ENCODE peak calls at places on chromosomes 1 and 21, in six cellular contexts. P, H, X, T, W and Y are unnamed samples.

GRCh38 chr1:190328361-190328760 is 149.3 kb downstream of the BRINP3 start:
- DNase-seq in P (no peak), H (no peak), X (no peak), T (no peak), W (no peak), Y (no peak)

GRCh38 chr1:59532102-59532501 is 235.2 kb downstream of the FGGY start:
- DNase-seq in P (no peak), H (no peak), X (no peak), T (no peak), W (no peak), Y (no peak)

GRCh38 chr1:48216276-48216675 is 6.2 kb upstream of the SLC5A9 start:
- DNase-seq in P (no peak), H (no peak), X (no peak), T (no peak), W (no peak), Y (no peak)

GRCh38 chr21:42500736-42501135 is 4.7 kb upstream of the RSPH1 start:
- DNase-seq in P (no peak), H (no peak), X (no peak), T (no peak), W (no peak), Y (no peak)

GRCh38 chr1:7705048-7705907 is 65.8 kb upstream of the VAMP3 start:
- DNase-seq in P (no peak), H (no peak), X (no peak), T (no peak), W (no peak), Y (no peak)

GRCh38 chr21:43662286-43662685 is 2.9 kb downstream of the RRP1B start:
- DNase-seq in P (no peak), H (no peak), X (no peak), T (no peak), W (no peak), Y (no peak)

GRCh38 chr1:177858222-177858894 is 111.5 kb downstream of the SEC16B start:
- DNase-seq in P (no peak), H (no peak), X (no peak), T (no peak), W (peak), Y (no peak)

GRCh38 chr1:86648255-86648654 is 56.1 kb upstream of the SH3GLB1 start:
- DNase-seq in P (no peak), H (no peak), X (no peak), T (no peak), W (peak), Y (peak)

GRCh38 chr1:235054466-235054865 is 74.2 kb downstream of the TOMM20 start:
- DNase-seq in P (no peak), H (no peak), X (no peak), T (no peak), W (no peak), Y (no peak)

GRCh38 chr1:232528472-232529089 is 101.4 kb downstream of the SIPA1L2 start:
- DNase-seq in P (no peak), H (no peak), X (no peak), T (no peak), W (no peak), Y (no peak)

GRCh38 chr21:41280115-41280919 is 36.3 kb upstream of the FAM3B start:
- DNase-seq in P (no peak), H (no peak), X (no peak), T (no peak), W (no peak), Y (no peak)

GRCh38 chr1:204264805-204265204 is 51.0 kb upstream of the GOLT1A start:
- DNase-seq in P (no peak), H (no peak), X (no peak), T (no peak), W (no peak), Y (no peak)

GRCh38 chr1:114262314-114262960 is 108.8 kb upstream of the SYT6 start:
- DNase-seq in P (no peak), H (no peak), X (no peak), T (no peak), W (no peak), Y (no peak)

GRCh38 chr1:183444243-183444642 is 26.1 kb upstream of the NMNAT2 start:
- DNase-seq in P (no peak), H (no peak), X (no peak), T (no peak), W (peak), Y (no peak)

GRCh38 chr1:63790989-63791388 is 17.2 kb downstream of the ROR1 start:
- DNase-seq in P (no peak), H (no peak), X (no peak), T (no peak), W (no peak), Y (no peak)

GRCh38 chr1:245298781-245299180 is 144.0 kb downstream of the KIF26B start:
- DNase-seq in P (no peak), H (no peak), X (no peak), T (no peak), W (no peak), Y (no peak)

GRCh38 chr1:237043846-237044636 is 2.1 kb downstream of the RYR2 start:
- DNase-seq in P (no peak), H (no peak), X (no peak), T (no peak), W (no peak), Y (no peak)

GRCh38 chr1:92709738-92710137 is 75.2 kb downstream of the EVI5 start:
- DNase-seq in P (no peak), H (peak), X (peak), T (peak), W (peak), Y (no peak)

GRCh38 chr21:34526618-34527290 is 14.7 kb upstream of the KCNE1 start:
- DNase-seq in P (no peak), H (peak), X (peak), T (no peak), W (peak), Y (no peak)

GRCh38 chr1:112402682-112403643 is 6.9 kb downstream of the CTTNBP2NL start:
- DNase-seq in P (no peak), H (no peak), X (no peak), T (no peak), W (no peak), Y (no peak)

GRCh38 chr1:162142968-162143367 is 73.5 kb downstream of the NOS1AP start:
- DNase-seq in P (no peak), H (no peak), X (no peak), T (no peak), W (no peak), Y (no peak)

GRCh38 chr1:201475915-201476669 is 7.1 kb upstream of the PHLDA3 start:
- DNase-seq in P (no peak), H (no peak), X (no peak), T (no peak), W (no peak), Y (no peak)

GRCh38 chr1:54488065-54488750 is 59.8 kb upstream of the ACOT11 start:
- DNase-seq in P (no peak), H (peak), X (peak), T (peak), W (peak), Y (peak)

GRCh38 chr1:14880456-14881316 is 272.9 kb upstream of the TMEM51 start:
- DNase-seq in P (no peak), H (no peak), X (no peak), T (no peak), W (no peak), Y (no peak)

GRCh38 chr1:91784616-91785015 is 101.3 kb downstream of the TGFBR3 start:
- DNase-seq in P (no peak), H (no peak), X (no peak), T (no peak), W (no peak), Y (no peak)

GRCh38 chr1:68221971-68222355 is 10.4 kb downstream of the WLS start:
- DNase-seq in P (no peak), H (no peak), X (no peak), T (no peak), W (peak), Y (no peak)

GRCh38 chr1:11960710-11961109 is 19.5 kb upstream of the MFN2 start:
- DNase-seq in P (no peak), H (no peak), X (no peak), T (no peak), W (peak), Y (peak)

GRCh38 chr1:53321776-53322602 is 5.9 kb downstream of the LRP8 start:
- DNase-seq in P (no peak), H (no peak), X (no peak), T (no peak), W (no peak), Y (no peak)

GRCh38 chr1:165060285-165060793 is 296.2 kb downstream of the LMX1A start:
- DNase-seq in P (no peak), H (peak), X (no peak), T (no peak), W (no peak), Y (no peak)

GRCh38 chr1:17633654-17634053 is 94.2 kb downstream of the ARHGEF10L start:
- DNase-seq in P (no peak), H (no peak), X (no peak), T (no peak), W (no peak), Y (no peak)

GRCh38 chr1:87953109-87953508 is 624.4 kb downstream of the LMO4 start:
- DNase-seq in P (no peak), H (no peak), X (no peak), T (no peak), W (no peak), Y (no peak)

GRCh38 chr1:36122463-36123025 is 2.5 kb downstream of the COL8A2 start:
- DNase-seq in P (no peak), H (no peak), X (no peak), T (no peak), W (no peak), Y (no peak)

GRCh38 chr1:29324771-29325351 is 88.5 kb downstream of the PTPRU start:
- DNase-seq in P (no peak), H (no peak), X (no peak), T (peak), W (no peak), Y (peak)

GRCh38 chr1:85200367-85200869 is 398 bp downstream of the SYDE2 start:
- DNase-seq in P (no peak), H (peak), X (peak), T (no peak), W (no peak), Y (peak)

GRCh38 chr1:118717893-118718292 is 270.2 kb downstream of the TBX15 start:
- DNase-seq in P (no peak), H (no peak), X (no peak), T (no peak), W (no peak), Y (no peak)

GRCh38 chr1:109639063-109639840 is 16.6 kb upstream of the GSTM4 start:
- DNase-seq in P (no peak), H (no peak), X (no peak), T (no peak), W (no peak), Y (no peak)

GRCh38 chr1:162319510-162320160 is 57.0 kb downstream of the SPATA46 start:
- DNase-seq in P (no peak), H (no peak), X (no peak), T (no peak), W (no peak), Y (no peak)

GRCh38 chr1:243596441-243597183 is 253.4 kb downstream of the AKT3 start:
- DNase-seq in P (peak), H (no peak), X (no peak), T (no peak), W (no peak), Y (peak)

GRCh38 chr1:235946570-235946981 is 79.9 kb upstream of the LYST start:
- DNase-seq in P (no peak), H (no peak), X (no peak), T (no peak), W (no peak), Y (peak)

GRCh38 chr21:45084121-45084520 is 9.7 kb downstream of the ADARB1 start:
- DNase-seq in P (no peak), H (no peak), X (no peak), T (no peak), W (no peak), Y (no peak)

GRCh38 chr21:45087022-45087823 is 12.8 kb downstream of the ADARB1 start:
- DNase-seq in P (no peak), H (no peak), X (no peak), T (no peak), W (no peak), Y (peak)

GRCh38 chr21:45084881-45085536 is 10.6 kb downstream of the ADARB1 start:
- DNase-seq in P (no peak), H (no peak), X (no peak), T (no peak), W (no peak), Y (no peak)

GRCh38 chr21:45086342-45086958 is 12.1 kb downstream of the ADARB1 start:
- DNase-seq in P (no peak), H (no peak), X (no peak), T (no peak), W (no peak), Y (peak)

DNA sequence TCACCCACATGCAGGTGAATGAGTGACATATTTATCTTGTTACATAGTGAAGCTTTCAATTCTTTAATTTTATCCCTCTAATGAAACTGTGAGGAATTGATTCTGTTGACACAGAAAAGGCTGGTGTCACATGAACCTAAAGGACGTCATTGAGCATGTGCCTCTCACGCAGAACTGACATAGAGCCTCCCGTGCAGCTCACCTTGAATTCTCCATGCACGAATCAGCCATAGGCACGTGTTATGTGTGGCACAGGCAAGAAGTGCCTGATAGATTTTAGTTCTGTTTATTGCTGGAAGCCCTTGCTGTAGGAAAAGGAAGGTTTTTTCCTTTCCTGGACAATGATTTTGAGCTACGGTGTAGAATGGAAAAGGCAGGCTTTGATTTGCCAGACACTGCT is 11.3 kb downstream of the ADARB1 start:
- DNase-seq in P (no peak), H (no peak), X (no peak), T (no peak), W (no peak), Y (no peak)
- TF ChIP-seq POLR2A in P (no peak), H (no peak), X (no peak), T (no peak), W (no peak), Y (no peak)

GRCh38 chr1:160115545-160116276 is at the start of gene ATP1A2:
- DNase-seq in P (no peak), H (no peak), X (no peak), T (no peak), W (no peak), Y (no peak)

GRCh38 chr1:160117300-160117699 is 1.7 kb downstream of the ATP1A2 start:
- DNase-seq in P (no peak), H (no peak), X (no peak), T (no peak), W (no peak), Y (no peak)

GRCh38 chr1:160118928-160119327 is 3.4 kb downstream of the ATP1A2 start:
- DNase-seq in P (no peak), H (no peak), X (no peak), T (no peak), W (no peak), Y (no peak)

GRCh38 chr1:160116277-160117147 is 953 bp downstream of the ATP1A2 start:
- DNase-seq in P (no peak), H (peak), X (no peak), T (no peak), W (no peak), Y (no peak)

GRCh38 chr1:160117709-160118183 is 2.2 kb downstream of the ATP1A2 start:
- DNase-seq in P (no peak), H (no peak), X (no peak), T (no peak), W (no peak), Y (no peak)
- TF ChIP-seq MYC in P (no peak), H (no peak), X (no peak), T (no peak), W (no peak), Y (no peak)

GRCh38 chr1:154174654-154175053 is 17.2 kb downstream of the TPM3 start:
- DNase-seq in P (no peak), H (no peak), X (no peak), T (no peak), W (no peak), Y (no peak)

GRCh38 chr1:154179951-154180687 is 11.8 kb downstream of the TPM3 start:
- DNase-seq in P (no peak), H (no peak), X (no peak), T (no peak), W (no peak), Y (peak)

GRCh38 chr1:154176341-154176740 is 15.6 kb downstream of the TPM3 start:
- DNase-seq in P (no peak), H (no peak), X (no peak), T (no peak), W (peak), Y (no peak)

GRCh38 chr1:154178856-154179811 is 12.8 kb downstream of the TPM3 start:
- DNase-seq in P (no peak), H (no peak), X (peak), T (peak), W (no peak), Y (peak)

GRCh38 chr1:154178006-154178405 is 13.9 kb downstream of the TPM3 start:
- DNase-seq in P (no peak), H (no peak), X (no peak), T (peak), W (no peak), Y (peak)
- TF ChIP-seq POLR2A in P (no peak), H (no peak), X (no peak), T (no peak), W (no peak), Y (no peak)

GRCh38 chr1:44678120-44678519 is 3.6 kb downstream of the ARMH1 start:
- DNase-seq in P (no peak), H (no peak), X (no peak), T (no peak), W (no peak), Y (no peak)

GRCh38 chr1:44679468-44679867 is 5.0 kb downstream of the ARMH1 start:
- DNase-seq in P (no peak), H (no peak), X (no peak), T (no peak), W (no peak), Y (no peak)

GRCh38 chr1:44676484-44677200 is 2.1 kb downstream of the ARMH1 start:
- DNase-seq in P (no peak), H (peak), X (no peak), T (no peak), W (peak), Y (peak)

GRCh38 chr1:44677201-44677520 is 2.6 kb downstream of the ARMH1 start:
- DNase-seq in P (no peak), H (peak), X (peak), T (peak), W (peak), Y (peak)

GRCh38 chr1:44678626-44679025 is 4.1 kb downstream of the ARMH1 start:
- DNase-seq in P (no peak), H (no peak), X (no peak), T (no peak), W (no peak), Y (no peak)
- TF ChIP-seq MYC in P (no peak), H (no peak), X (no peak), T (no peak), W (no peak), Y (no peak)

GRCh38 chr21:45129231-45129923 is 55.0 kb downstream of the ADARB1 start:
- DNase-seq in P (no peak), H (no peak), X (no peak), T (no peak), W (peak), Y (no peak)
- TF ChIP-seq POLR2A in P (no peak), H (no peak), X (no peak), T (no peak), W (no peak), Y (no peak)

GRCh38 chr1:198054510-198054909 is 102.3 kb upstream of the NEK7 start:
- DNase-seq in P (no peak), H (no peak), X (no peak), T (no peak), W (no peak), Y (peak)

GRCh38 chr1:198056255-198056654 is 100.5 kb upstream of the NEK7 start:
- DNase-seq in P (no peak), H (peak), X (peak), T (peak), W (no peak), Y (peak)
- TF ChIP-seq MYC in P (no peak), H (no peak), X (no peak), T (no peak), W (no peak), Y (no peak)

GRCh38 chr1:16158993-16159831 is 3.3 kb upstream of the EPHA2 start:
- DNase-seq in P (no peak), H (no peak), X (no peak), T (no peak), W (no peak), Y (no peak)
- TF ChIP-seq POLR2A in P (no peak), H (no peak), X (no peak), T (no peak), W (no peak), Y (no peak)